ENCODE peak calls at places on chromosomes 1 and 21, in six cellular contexts. J, C, F, X, N and Q are unnamed samples.

GRCh38 chr1:81708239-81708638 is 92.5 kb upstream of the ADGRL2 start:
- DNase-seq in C (no peak), N (no peak), J (no peak), F (no peak), X (no peak), Q (no peak)

GRCh38 chr1:43439781-43440180 is 13.9 kb downstream of the HYI start:
- DNase-seq in C (no peak), N (no peak), X (no peak), F (no peak), J (peak), Q (no peak)

GRCh38 chr1:201009967-201010645 is 13.4 kb downstream of the KIF21B start:
- DNase-seq in J (peak), X (no peak), C (no peak), F (no peak), N (no peak), Q (no peak)

GRCh38 chr1:227314014-227314848 is 4.1 kb downstream of the CDC42BPA start:
- DNase-seq in C (no peak), N (no peak), X (no peak), J (no peak), F (no peak), Q (no peak)

GRCh38 chr1:153796786-153797659 is 21.8 kb downstream of the SLC27A3 start:
- DNase-seq in X (peak), F (peak), C (peak), J (peak), N (peak), Q (no peak)

GRCh38 chr1:177210071-177210470 is 39.3 kb downstream of the BRINP2 start:
- DNase-seq in X (no peak), C (no peak), F (no peak), N (no peak), J (no peak), Q (no peak)

GRCh38 chr21:31414601-31415000 is 70.5 kb upstream of the TIAM1 start:
- DNase-seq in C (no peak), X (no peak), F (no peak), N (no peak), J (no peak), Q (no peak)

GRCh38 chr1:203985044-203985443 is 87.9 kb upstream of the SOX13 start:
- DNase-seq in J (peak), X (no peak), C (no peak), F (no peak), N (no peak), Q (no peak)

GRCh38 chr1:71660417-71660816 is 579.6 kb upstream of the ZRANB2 start:
- DNase-seq in C (no peak), F (no peak), X (no peak), J (no peak), N (no peak), Q (no peak)